ENCODE peak calls at places on chromosomes 2 and 18, in ten cellular contexts. F is adrenal gland, O is cardiac muscle cell, H is PC-3, G is heart left ventricle, I is GM23338, E is IMR-90, N is heart right ventricle, Y is fibroblast of lung, W is ovary. T is an unnamed sample.

GRCh38 chr2:60053791-60054190 is 499.7 kb downstream of the BCL11A start:
- DNase-seq in F (no peak), O (no peak), H (no peak), G (no peak), I (no peak), E (no peak), N (no peak), Y (no peak), W (no peak), T (no peak)

GRCh38 chr2:43082111-43082877 is 144.1 kb downstream of the ZFP36L2 start:
- DNase-seq in F (peak; percentile 54), O (peak; percentile 93), H (peak; percentile 47), G (peak; percentile 79), I (no peak), E (peak; percentile 79), N (peak; percentile 79), Y (peak; percentile 86), W (peak; percentile 59), T (no peak)

GRCh38 chr18:62663731-62664336 is 51.5 kb upstream of the PHLPP1 start:
- DNase-seq in F (peak; percentile 84), O (peak; percentile 18), H (peak; percentile 80), G (no peak), I (no peak), E (peak; percentile 10), N (peak; percentile 21), Y (peak; percentile 79), W (no peak), T (peak; percentile 81)

GRCh38 chr2:121873870-121874269 is 118.4 kb downstream of the TSN start:
- DNase-seq in F (no peak), O (no peak), H (no peak), G (no peak), I (peak; percentile 11), E (no peak), N (no peak), Y (no peak), W (no peak), T (no peak)

GRCh38 chr18:80033181-80034067 is 810 bp upstream of the RBFA start:
- DNase-seq in F (no peak), O (peak; percentile 56), H (peak; percentile 6), G (no peak), I (peak; percentile 84), E (peak; percentile 44), N (no peak), Y (peak; percentile 54), W (no peak), T (no peak)

GRCh38 chr18:8091042-8091441 is 518.2 kb upstream of the RAB12 start:
- DNase-seq in F (no peak), O (peak; percentile 34), H (no peak), G (no peak), I (no peak), E (no peak), N (no peak), Y (no peak), W (no peak), T (no peak)

GRCh38 chr18:77052297-77052645 is 80.3 kb downstream of the MBP start:
- DNase-seq in F (no peak), O (no peak), H (no peak), G (no peak), I (no peak), E (no peak), N (no peak), Y (no peak), W (no peak), T (no peak)

GRCh38 chr2:183105402-183106134 is 18.7 kb upstream of the NUP35 start:
- DNase-seq in F (no peak), O (no peak), H (peak; percentile 68), G (no peak), I (no peak), E (peak; percentile 47), N (no peak), Y (peak; percentile 15), W (no peak), T (no peak)

GRCh38 chr2:96291751-96292150 is 13.6 kb downstream of the SNRNP200 start:
- DNase-seq in F (no peak), O (no peak), H (no peak), G (no peak), I (no peak), E (no peak), N (no peak), Y (no peak), W (no peak), T (no peak)
- H3K36me3 ChIP-seq in F (no peaks in the 10 kb centered on the region), O (peaks cover 86% of the 10 kb centered on the region), H (peaks cover 90% of the 10 kb centered on the region), G (peaks cover 100% of the 10 kb centered on the region), I (peaks cover 91% of the 10 kb centered on the region), E (peaks cover 81% of the 10 kb centered on the region), N (peaks cover 5% of the 10 kb centered on the region), Y (peaks cover 45% of the 10 kb centered on the region), W (no peaks in the 10 kb centered on the region), T (peaks cover 63% of the 10 kb centered on the region)

GRCh38 chr18:12253517-12254136 is 534 bp upstream of the CIDEA start:
- DNase-seq in F (peak; percentile 66), O (no peak), H (no peak), G (no peak), I (peak; percentile 60), E (no peak), N (no peak), Y (no peak), W (no peak), T (no peak)
- H3K27me3 ChIP-seq in F (peaks cover 35% of the 10 kb centered on the region), O (peaks cover 92% of the 10 kb centered on the region), H (no peaks in the 10 kb centered on the region), G (peaks cover 23% of the 10 kb centered on the region), I (peaks cover 67% of the 10 kb centered on the region), E (peaks cover 77% of the 10 kb centered on the region), N (peaks cover 49% of the 10 kb centered on the region), Y (peaks cover 25% of the 10 kb centered on the region), W (no peaks in the 10 kb centered on the region), T (peaks cover 24% of the 10 kb centered on the region)

GRCh38 chr2:215328066-215328465 is 16.2 kb downstream of the ATIC start:
- DNase-seq in F (no peak), O (no peak), H (no peak), G (no peak), I (no peak), E (no peak), N (no peak), Y (no peak), W (no peak), T (peak; percentile 76)

DNA sequence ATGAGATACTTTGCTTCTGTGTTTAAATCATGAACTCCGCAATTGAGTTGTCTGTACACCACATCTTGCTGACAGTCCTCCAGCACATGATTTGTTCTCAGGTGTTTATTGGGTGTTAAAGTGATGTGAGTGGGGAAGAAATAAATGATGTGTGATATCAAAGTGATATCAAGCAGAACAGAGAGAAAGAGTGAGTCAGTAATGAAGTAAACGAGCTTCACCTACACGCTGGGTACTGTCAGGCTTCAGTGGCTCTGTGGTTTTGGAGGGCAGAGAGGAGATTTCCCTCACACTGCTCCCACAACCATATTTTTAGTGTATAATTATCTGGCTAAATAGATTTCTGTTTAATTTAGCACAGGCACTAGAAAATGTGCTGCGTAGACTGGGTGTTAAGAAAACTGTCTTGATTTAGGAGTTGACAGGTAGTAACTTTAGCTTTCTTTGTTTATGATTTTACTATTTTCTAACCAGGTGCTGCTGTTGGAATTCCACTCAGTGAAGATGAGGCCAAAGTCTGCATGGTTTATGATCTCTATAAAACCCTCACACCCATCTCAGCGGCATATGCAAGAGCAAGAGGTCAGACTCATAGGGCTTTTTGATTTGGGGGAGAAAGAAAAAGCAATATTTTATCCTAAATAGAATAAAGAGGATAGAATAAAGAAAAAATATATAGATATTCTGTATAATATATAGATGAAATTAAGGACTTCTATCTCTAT is 21.2 kb downstream of the ATIC start:
- DNase-seq in F (no peak), O (no peak), H (no peak), G (no peak), I (no peak), E (no peak), N (no peak), Y (no peak), W (no peak), T (no peak)
- H3K36me3 ChIP-seq in F (no peaks in the 10 kb centered on the region), O (peaks cover 26% of the 10 kb centered on the region), H (peaks cover 64% of the 10 kb centered on the region), G (peaks cover 76% of the 10 kb centered on the region), I (peaks cover 88% of the 10 kb centered on the region), E (peaks cover 17% of the 10 kb centered on the region), N (no peaks in the 10 kb centered on the region), Y (peaks cover 4% of the 10 kb centered on the region), W (no peaks in the 10 kb centered on the region), T (peaks cover 20% of the 10 kb centered on the region)

DNA sequence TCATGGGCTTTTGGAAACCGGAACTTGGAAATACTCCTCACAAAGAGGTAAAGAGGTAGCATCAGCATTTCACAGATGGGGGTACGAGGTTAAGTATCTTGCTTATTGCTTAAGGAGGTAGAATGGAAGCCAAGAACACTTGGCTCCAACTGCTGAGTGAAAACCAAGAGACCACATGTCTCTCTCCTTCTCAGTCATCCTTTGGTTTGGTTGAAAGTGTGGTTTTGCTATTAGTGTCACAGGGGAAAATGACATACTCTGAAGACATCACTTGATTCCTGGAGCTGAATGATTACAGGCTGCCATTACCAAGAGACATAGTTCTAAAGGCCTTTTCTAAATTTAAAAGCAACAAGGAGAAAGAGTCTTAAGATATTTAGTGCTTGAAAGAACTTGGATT is 41.5 kb downstream of the ANTXR1 start:
- DNase-seq in F (no peak), O (peak; percentile 42), H (no peak), G (no peak), I (no peak), E (no peak), N (no peak), Y (peak; percentile 73), W (no peak), T (no peak)
- H3K27me3 ChIP-seq in F (no peaks in the 10 kb centered on the region), O (no peaks in the 10 kb centered on the region), H (no peaks in the 10 kb centered on the region), G (no peaks in the 10 kb centered on the region), I (no peaks in the 10 kb centered on the region), E (no peaks in the 10 kb centered on the region), N (no peaks in the 10 kb centered on the region), Y (no peaks in the 10 kb centered on the region), W (no peaks in the 10 kb centered on the region), T (no peaks in the 10 kb centered on the region)

DNA sequence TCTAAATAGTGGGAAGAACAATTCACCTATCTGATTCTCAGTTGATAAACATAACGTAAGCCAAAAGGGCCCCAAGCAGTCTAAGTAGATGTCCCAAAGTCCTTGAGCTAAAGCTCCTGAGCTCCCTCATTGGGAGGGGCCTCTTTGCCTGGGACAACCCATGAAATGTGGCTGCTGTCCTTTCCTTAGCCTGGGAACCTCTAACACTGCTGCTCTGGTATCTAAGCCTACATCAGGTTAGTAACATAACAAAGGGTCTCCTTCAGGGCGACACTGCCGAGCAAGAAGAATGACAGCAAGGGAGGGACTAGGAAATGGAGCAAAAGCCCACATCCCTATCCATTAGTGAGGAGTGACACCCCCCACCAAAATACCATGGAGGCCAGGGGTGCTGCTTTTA is 98.3 kb downstream of the MAPRE2 start:
- DNase-seq in F (no peak), O (no peak), H (no peak), G (no peak), I (peak; percentile 35), E (no peak), N (no peak), Y (no peak), W (no peak), T (no peak)
- H3K36me3 ChIP-seq in F (no peaks in the 10 kb centered on the region), O (no peaks in the 10 kb centered on the region), H (no peaks in the 10 kb centered on the region), G (peaks cover 84% of the 10 kb centered on the region), I (no peaks in the 10 kb centered on the region), E (peaks cover 3% of the 10 kb centered on the region), N (no peaks in the 10 kb centered on the region), Y (no peaks in the 10 kb centered on the region), W (no peaks in the 10 kb centered on the region), T (no peaks in the 10 kb centered on the region)

GRCh38 chr2:127573771-127574170 is 38.3 kb downstream of the MYO7B start:
- DNase-seq in F (no peak), O (no peak), H (no peak), G (peak; percentile 7), I (no peak), E (no peak), N (no peak), Y (no peak), W (no peak), T (no peak)
- H3K27me3 ChIP-seq in F (no peaks in the 10 kb centered on the region), O (no peaks in the 10 kb centered on the region), H (no peaks in the 10 kb centered on the region), G (no peaks in the 10 kb centered on the region), I (no peaks in the 10 kb centered on the region), E (peaks cover 4% of the 10 kb centered on the region), N (no peaks in the 10 kb centered on the region), Y (no peaks in the 10 kb centered on the region), W (no peaks in the 10 kb centered on the region), T (no peaks in the 10 kb centered on the region)

T was measured in trophoblast cell.